ENCODE peak calls at places on chromosomes 7 and 10, in nine cellular contexts. Y, F, C, M, V, J, A, S and N are unnamed samples.
A peak's percentile ranks its signal among the peaks of the same experiment; 100 is the strongest.

GRCh38 chr7:119949053-119949452 is 323.9 kb upstream of the KCND2 start:
- DNase-seq in S (no peak), C (no peak), A (no peak), Y (no peak), M (no peak), F (no peak), V (no peak), J (no peak), N (no peak)

GRCh38 chr10:30151581-30152389 is 92.4 kb upstream of the JCAD start:
- DNase-seq in F (peak; percentile 77), S (peak; percentile 34), C (no peak), J (peak; percentile 70), M (peak; percentile 11), V (no peak), Y (peak; percentile 92), A (peak; percentile 45), N (no peak)

GRCh38 chr10:128963246-128964099 is 503.6 kb upstream of the MGMT start:
- DNase-seq in V (no peak), J (no peak), Y (no peak), S (no peak), M (no peak), F (no peak), A (no peak), C (no peak), N (no peak)

GRCh38 chr7:98993024-98993897 is 114.9 kb downstream of the TRRAP start:
- DNase-seq in S (no peak), M (no peak), V (no peak), A (no peak), C (no peak), F (no peak), Y (no peak), J (no peak), N (no peak)

GRCh38 chr7:45689011-45689796 is 115.0 kb downstream of the ADCY1 start:
- DNase-seq in M (no peak), A (no peak), J (peak; percentile 21), F (peak; percentile 93), C (peak; percentile 2), S (no peak), V (peak; percentile 12), Y (peak; percentile 88), N (no peak)

GRCh38 chr10:129332476-129332875 is 134.6 kb upstream of the MGMT start:
- DNase-seq in J (no peak), Y (no peak), S (no peak), F (no peak), A (no peak), C (peak; percentile 8), M (no peak), V (no peak), N (no peak)

GRCh38 chr10:4770766-4771553 is 55.0 kb upstream of the AKR1E2 start:
- DNase-seq in V (no peak), M (no peak), Y (peak; percentile 93), C (no peak), S (no peak), F (peak; percentile 98), A (no peak), J (peak; percentile 84), N (no peak)

GRCh38 chr7:155002411-155003214 is at the start of gene PAXIP1:
- DNase-seq in Y (peak; percentile 74), V (no peak), M (peak; percentile 42), A (peak; percentile 60), S (no peak), F (no peak), J (peak; percentile 55), C (no peak), N (peak; percentile 82)

GRCh38 chr10:29811751-29812427 is 177.1 kb upstream of the SVIL start:
- DNase-seq in C (peak; percentile 36), S (no peak), A (peak; percentile 53), F (peak; percentile 93), M (peak; percentile 74), J (peak; percentile 32), V (peak; percentile 26), Y (peak; percentile 95), N (no peak)

GRCh38 chr7:125878235-125878928 is 948.8 kb upstream of the POT1 start:
- DNase-seq in J (no peak), S (no peak), M (no peak), F (no peak), Y (no peak), C (no peak), V (no peak), A (no peak), N (peak; percentile 7)

GRCh38 chr10:77350711-77351119 is 286.9 kb downstream of the KCNMA1 start:
- DNase-seq in J (peak; percentile 100), S (peak; percentile 32), M (peak; percentile 49), C (peak; percentile 12), V (peak; percentile 30), F (peak; percentile 98), A (peak; percentile 70), Y (peak; percentile 99), N (no peak)

GRCh38 chr10:44851881-44852280 is 59.3 kb upstream of the TMEM72 start:
- DNase-seq in A (no peak), V (no peak), S (no peak), J (no peak), Y (no peak), C (no peak), F (no peak), M (no peak), N (no peak)

GRCh38 chr7:150973571-150974451 is 4.3 kb downstream of the KCNH2 start:
- DNase-seq in V (peak; percentile 85), C (no peak), S (no peak), A (no peak), J (no peak), F (no peak), M (no peak), Y (no peak), N (no peak)

GRCh38 chr10:740936-741431 is 51.5 kb upstream of the DIP2C start:
- DNase-seq in V (no peak), J (no peak), F (no peak), Y (no peak), C (no peak), A (no peak), M (no peak), S (no peak), N (no peak)

GRCh38 chr7:130486963-130487324 is 4.9 kb upstream of the MEST start:
- DNase-seq in Y (no peak), C (no peak), V (no peak), M (no peak), J (peak; percentile 34), S (no peak), A (no peak), F (peak; percentile 64), N (no peak)

GRCh38 chr10:118835682-118836326 is 81.0 kb upstream of the CACUL1 start:
- DNase-seq in S (no peak), F (peak; percentile 95), Y (no peak), J (peak; percentile 96), C (no peak), M (peak; percentile 83), A (no peak), V (peak; percentile 57), N (no peak)

GRCh38 chr10:99285846-99286245 is 43.3 kb upstream of the CNNM1 start:
- DNase-seq in C (no peak), F (peak; percentile 69), A (no peak), J (no peak), V (no peak), Y (peak; percentile 78), S (no peak), M (no peak), N (no peak)

GRCh38 chr10:81479316-81479715 is 395.7 kb upstream of the NRG3 start:
- DNase-seq in Y (no peak), M (no peak), V (no peak), A (no peak), F (no peak), J (no peak), S (no peak), C (no peak), N (no peak)
- TF ChIP-seq CTCF in Y (no peak), M (no peak), V (no peak), A (no peak), F (no peak), J (no peak), S (no peak), C (no peak), N (no peak)

GRCh38 chr7:142485617-142486226 is 227.9 kb upstream of the PRSS58 start:
- DNase-seq in V (no peak), A (no peak), C (no peak), Y (no peak), F (no peak), J (no peak), M (no peak), S (no peak), N (no peak)
- TF ChIP-seq CTCF in V (peak; percentile 18), A (peak; percentile 58), C (no peak), Y (peak; percentile 52), F (peak; percentile 60), J (peak; percentile 16), M (peak; percentile 24), S (no peak), N (no peak)

DNA sequence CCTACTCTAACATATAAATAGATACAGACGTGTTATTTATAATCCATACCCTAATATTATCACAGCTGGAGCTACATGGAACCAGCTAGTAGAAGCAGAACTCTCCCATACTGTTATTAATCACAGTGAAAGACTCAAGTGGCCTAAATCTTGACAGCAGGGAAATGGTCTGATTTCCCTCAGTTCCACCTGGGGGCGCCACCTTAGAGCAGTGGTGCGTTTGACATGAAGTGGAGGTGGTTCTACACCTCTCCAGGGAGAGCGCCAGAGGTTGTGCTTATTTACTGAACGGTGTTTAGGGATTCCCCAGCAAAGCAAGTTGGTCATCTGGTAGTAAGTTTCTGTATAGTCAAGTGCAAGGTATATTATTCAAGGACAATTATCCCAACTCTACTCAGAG is 17.6 kb downstream of the DNTT start:
- DNase-seq in M (no peak), J (no peak), S (no peak), F (no peak), V (no peak), A (no peak), Y (no peak), C (no peak), N (no peak)
- TF ChIP-seq CTCF in M (no peak), J (no peak), S (no peak), F (peak; percentile 20), V (no peak), A (no peak), Y (no peak), C (no peak), N (no peak)

GRCh38 chr10:132788180-132788830 is 2.4 kb upstream of the NKX6-2 start:
- DNase-seq in A (peak; percentile 72), S (no peak), Y (peak; percentile 68), V (no peak), F (no peak), C (no peak), J (peak; percentile 42), M (no peak), N (no peak)
- TF ChIP-seq CTCF in A (peak; percentile 65), S (no peak), Y (peak; percentile 24), V (peak; percentile 17), F (peak; percentile 35), C (peak; percentile 36), J (no peak), M (peak; percentile 35), N (no peak)